ENCODE peak calls at places on chromosomes 3 and 15, in eight cellular contexts. Y is activated CD4-positive, CD25-positive, alpha-beta regulatory T cell treated with anti-CD3 and anti-CD28 coated beads, Interleukin-2, amount 50 U/mL, for 72 hours; U is NCI-H1417; A is activated T-cell treated with anti-CD3 and anti-CD28 coated beads, Interleukin-2, amount 50 U/mL, for 72 hours; F is NCI-H2227 treated with DMSO at 0.1 percent for 48 hours; C is head of caudate nucleus; P is GM12864; K is activated CD4-positive, alpha-beta T cell treated with anti-CD3 and anti-CD28 coated beads, Interleukin-2, amount 50 U/mL, for 48 hours. D is an unnamed sample.

GRCh38 chr15:67943961-67944674 is 104.3 kb upstream of the RNU6-1 start:
- DNase-seq in C (no peak), K (no peak), A (no peak), U (no peak), Y (no peak), F (no peak), P (no peak), D (no peak)

GRCh38 chr3:192916455-192917257 is 1.0 kb downstream of the MB21D2 start:
- DNase-seq in C (peak; percentile 76), Y (no peak), F (peak; percentile 22), A (peak; percentile 45), P (no peak), U (peak; percentile 67), K (peak; percentile 57), D (peak; percentile 58)

GRCh38 chr3:30894521-30895289 is at the start of gene GADL1:
- DNase-seq in Y (no peak), K (peak; percentile 12), C (peak; percentile 35), U (no peak), P (no peak), F (peak; percentile 14), A (peak; percentile 29), D (peak; percentile 59)

GRCh38 chr15:68995754-68996141 is 18.7 kb upstream of the NOX5 start:
- DNase-seq in P (no peak), Y (no peak), A (no peak), C (no peak), U (no peak), F (no peak), K (no peak), D (no peak)

GRCh38 chr15:101617390-101617965 is 34.7 kb downstream of the TM2D3 start:
- DNase-seq in C (no peak), Y (no peak), U (no peak), P (no peak), A (no peak), F (no peak), K (no peak), D (no peak)

GRCh38 chr15:68449389-68449788 is 17.4 kb upstream of the ITGA11 start:
- DNase-seq in F (no peak), A (no peak), C (no peak), P (no peak), U (no peak), K (no peak), Y (no peak), D (no peak)

GRCh38 chr15:71674354-71674753 is 136.0 kb upstream of the NR2E3 start:
- DNase-seq in F (no peak), C (no peak), U (no peak), P (no peak), A (no peak), K (no peak), Y (no peak), D (no peak)

GRCh38 chr3:165669502-165669901 is 167.7 kb downstream of the BCHE start:
- DNase-seq in U (no peak), F (no peak), Y (no peak), P (no peak), K (no peak), A (no peak), C (no peak), D (no peak)

GRCh38 chr3:192409838-192410683 is 317.3 kb downstream of the FGF12 start:
- DNase-seq in U (no peak), F (peak; percentile 34), P (no peak), K (no peak), Y (no peak), A (no peak), C (peak; percentile 16), D (no peak)

GRCh38 chr3:71117572-71118247 is 465.8 kb downstream of the FOXP1 start:
- DNase-seq in K (no peak), F (no peak), C (no peak), U (peak; percentile 62), P (no peak), Y (no peak), A (no peak), D (no peak)

GRCh38 chr15:58058729-58059128 is 6.8 kb downstream of the ALDH1A2 start:
- DNase-seq in A (no peak), Y (no peak), F (no peak), C (no peak), U (no peak), K (no peak), P (no peak), D (no peak)

GRCh38 chr15:74412159-74412558 is 21.6 kb downstream of the SEMA7A start:
- DNase-seq in F (no peak), P (no peak), K (no peak), A (no peak), Y (no peak), C (no peak), U (no peak), D (no peak)

GRCh38 chr15:62240121-62240520 is 75.0 kb upstream of the C2CD4B start:
- DNase-seq in P (no peak), Y (no peak), F (no peak), K (no peak), A (no peak), C (no peak), U (no peak), D (no peak)

GRCh38 chr15:65368300-65368617 is 9.5 kb downstream of the IGDCC3 start:
- DNase-seq in C (peak; percentile 17), K (no peak), A (no peak), P (no peak), U (no peak), Y (no peak), F (no peak), D (no peak)

GRCh38 chr3:155807823-155808222 is 1.7 kb upstream of the C3orf33 start:
- DNase-seq in F (no peak), P (no peak), K (no peak), U (no peak), Y (no peak), A (no peak), C (no peak), D (no peak)

GRCh38 chr15:89371145-89372044 is 36.8 kb upstream of the POLG start:
- DNase-seq in U (no peak), C (peak; percentile 50), F (no peak), P (no peak), Y (no peak), K (no peak), A (no peak), D (peak; percentile 43)

GRCh38 chr3:126056681-126057546 is 27.0 kb downstream of the SLC41A3 start:
- DNase-seq in U (no peak), Y (no peak), A (no peak), P (no peak), F (no peak), K (no peak), C (no peak), D (no peak)

GRCh38 chr3:38916706-38917105 is 100.7 kb upstream of the SCN10A start:
- DNase-seq in C (no peak), F (no peak), U (no peak), P (no peak), A (no peak), K (no peak), Y (no peak), D (no peak)

GRCh38 chr3:42841332-42841731 is 32.1 kb downstream of the ACKR2 start:
- DNase-seq in Y (no peak), C (no peak), K (no peak), A (no peak), P (no peak), F (no peak), U (no peak), D (no peak)

GRCh38 chr3:180085122-180085710 is 48.5 kb upstream of the PEX5L start:
- DNase-seq in A (no peak), U (peak; percentile 44), P (no peak), C (no peak), K (no peak), F (no peak), Y (no peak), D (no peak)

GRCh38 chr3:58230876-58231552 is 6.6 kb upstream of the ABHD6 start:
- DNase-seq in A (no peak), K (no peak), P (no peak), Y (no peak), F (no peak), C (no peak), U (no peak), D (no peak)

D was measured in right lobe of liver.